ENCODE peak calls at places on chromosomes 12 and 14, in six cellular contexts. One of them, this sample, is unnamed.

GRCh38 chr12:104456950-104457745 is 400 bp downstream of the CHST11 start:
- DNase-seq in H1: peak; percentile 80
- DNase-seq in IMR-90: peak; percentile 61
- DNase-seq in mesenchymal stem cell: peak; percentile 81
- DNase-seq in mesendoderm: peak; percentile 87
- DNase-seq in H9: peak; percentile 71
- DNase-seq in this sample: peak; percentile 67

GRCh38 chr14:81525129-81525528 is 8.5 kb downstream of the SEL1L start:
- DNase-seq in H1: no peak
- DNase-seq in IMR-90: no peak
- DNase-seq in mesenchymal stem cell: no peak
- DNase-seq in mesendoderm: no peak
- DNase-seq in H9: no peak
- DNase-seq in this sample: no peak

GRCh38 chr12:124545508-124546418 is 21.6 kb downstream of the NCOR2 start:
- DNase-seq in H1: no peak
- DNase-seq in IMR-90: peak; percentile 43
- DNase-seq in mesenchymal stem cell: peak; percentile 98
- DNase-seq in mesendoderm: no peak
- DNase-seq in H9: no peak
- DNase-seq in this sample: no peak

GRCh38 chr14:99968156-99968920 is 96.9 kb upstream of the EVL start:
- DNase-seq in H1: no peak
- DNase-seq in IMR-90: peak; percentile 92
- DNase-seq in mesenchymal stem cell: peak; percentile 65
- DNase-seq in mesendoderm: no peak
- DNase-seq in H9: no peak
- DNase-seq in this sample: no peak

GRCh38 chr12:116015525-116015924 is 262.0 kb downstream of the MED13L start:
- DNase-seq in H1: no peak
- DNase-seq in IMR-90: peak; percentile 68
- DNase-seq in mesenchymal stem cell: peak; percentile 77
- DNase-seq in mesendoderm: peak; percentile 33
- DNase-seq in H9: no peak
- DNase-seq in this sample: no peak

GRCh38 chr12:5094550-5094949 is 50.9 kb downstream of the KCNA5 start:
- DNase-seq in H1: no peak
- DNase-seq in IMR-90: peak; percentile 29
- DNase-seq in mesenchymal stem cell: no peak
- DNase-seq in mesendoderm: peak; percentile 79
- DNase-seq in H9: no peak
- DNase-seq in this sample: no peak

GRCh38 chr12:80400591-80400991 is 43.4 kb upstream of the PTPRQ start:
- DNase-seq in H1: peak; percentile 52
- DNase-seq in IMR-90: no peak
- DNase-seq in mesenchymal stem cell: no peak
- DNase-seq in mesendoderm: peak; percentile 10
- DNase-seq in H9: peak; percentile 64
- DNase-seq in this sample: no peak

GRCh38 chr12:128111951-128112350 is 155.0 kb upstream of the TMEM132C start:
- DNase-seq in H1: no peak
- DNase-seq in IMR-90: no peak
- DNase-seq in mesenchymal stem cell: no peak
- DNase-seq in mesendoderm: peak; percentile 71
- DNase-seq in H9: peak; percentile 75
- DNase-seq in this sample: no peak

GRCh38 chr12:49188916-49189367 is at the start of gene TUBA1A:
- DNase-seq in H1: peak; percentile 89
- DNase-seq in IMR-90: peak; percentile 100
- DNase-seq in mesenchymal stem cell: peak; percentile 100
- DNase-seq in mesendoderm: peak; percentile 100
- DNase-seq in H9: peak; percentile 100
- DNase-seq in this sample: peak; percentile 97

GRCh38 chr12:40515041-40515825 is 177.0 kb upstream of the CNTN1 start:
- DNase-seq in H1: no peak
- DNase-seq in IMR-90: no peak
- DNase-seq in mesenchymal stem cell: no peak
- DNase-seq in mesendoderm: no peak
- DNase-seq in H9: no peak
- DNase-seq in this sample: no peak

GRCh38 chr14:73792476-73792875 is 59.2 kb upstream of the PTGR2 start:
- DNase-seq in H1: no peak
- DNase-seq in IMR-90: no peak
- DNase-seq in mesenchymal stem cell: no peak
- DNase-seq in mesendoderm: peak; percentile 26
- DNase-seq in H9: no peak
- DNase-seq in this sample: no peak

GRCh38 chr14:71852201-71852600 is 80.0 kb upstream of the RGS6 start:
- DNase-seq in H1: no peak
- DNase-seq in IMR-90: no peak
- DNase-seq in mesenchymal stem cell: peak; percentile 28
- DNase-seq in mesendoderm: peak; percentile 82
- DNase-seq in H9: no peak
- DNase-seq in this sample: peak; percentile 3

GRCh38 chr14:20569066-20569465 is 8.2 kb upstream of the RNASE9 start:
- DNase-seq in H1: no peak
- DNase-seq in IMR-90: no peak
- DNase-seq in mesenchymal stem cell: no peak
- DNase-seq in mesendoderm: no peak
- DNase-seq in H9: no peak
- DNase-seq in this sample: no peak

GRCh38 chr14:98227000-98227726 is 1044.8 kb downstream of the BCL11B start:
- DNase-seq in H1: no peak
- DNase-seq in IMR-90: no peak
- DNase-seq in mesenchymal stem cell: no peak
- DNase-seq in mesendoderm: no peak
- DNase-seq in H9: no peak
- DNase-seq in this sample: no peak

GRCh38 chr14:54207075-54207474 is 189.7 kb upstream of the CDKN3 start:
- DNase-seq in H1: no peak
- DNase-seq in IMR-90: peak; percentile 42
- DNase-seq in mesenchymal stem cell: peak; percentile 30
- DNase-seq in mesendoderm: no peak
- DNase-seq in H9: no peak
- DNase-seq in this sample: no peak

GRCh38 chr12:131869871-131870418 is 24.5 kb upstream of the ULK1 start:
- DNase-seq in H1: no peak
- DNase-seq in IMR-90: peak; percentile 62
- DNase-seq in mesenchymal stem cell: peak; percentile 81
- DNase-seq in mesendoderm: peak; percentile 75
- DNase-seq in H9: no peak
- DNase-seq in this sample: no peak

GRCh38 chr14:84646791-84647500 is 883.0 kb upstream of the FLRT2 start:
- DNase-seq in H1: no peak
- DNase-seq in IMR-90: peak; percentile 11
- DNase-seq in mesenchymal stem cell: peak; percentile 50
- DNase-seq in mesendoderm: no peak
- DNase-seq in H9: no peak
- DNase-seq in this sample: no peak

GRCh38 chr12:9066183-9066623 is 49.5 kb downstream of the A2M start:
- DNase-seq in H1: no peak
- DNase-seq in IMR-90: no peak
- DNase-seq in mesenchymal stem cell: no peak
- DNase-seq in mesendoderm: no peak
- DNase-seq in H9: no peak
- DNase-seq in this sample: no peak

GRCh38 chr12:4978737-4979136 is 64.9 kb upstream of the KCNA5 start:
- DNase-seq in H1: no peak
- DNase-seq in IMR-90: no peak
- DNase-seq in mesenchymal stem cell: no peak
- DNase-seq in mesendoderm: no peak
- DNase-seq in H9: peak; percentile 57
- DNase-seq in this sample: no peak

GRCh38 chr14:56587701-56588100 is 8.1 kb downstream of the TMEM260 start:
- DNase-seq in H1: no peak
- DNase-seq in IMR-90: no peak
- DNase-seq in mesenchymal stem cell: no peak
- DNase-seq in mesendoderm: no peak
- DNase-seq in H9: no peak
- DNase-seq in this sample: no peak

GRCh38 chr14:56585461-56586084 is 6.0 kb downstream of the TMEM260 start:
- DNase-seq in H1: no peak
- DNase-seq in IMR-90: no peak
- DNase-seq in mesenchymal stem cell: no peak
- DNase-seq in mesendoderm: no peak
- DNase-seq in H9: no peak
- DNase-seq in this sample: no peak

GRCh38 chr14:56594428-56594827 is 14.8 kb downstream of the TMEM260 start:
- DNase-seq in H1: no peak
- DNase-seq in IMR-90: no peak
- DNase-seq in mesenchymal stem cell: no peak
- DNase-seq in mesendoderm: no peak
- DNase-seq in H9: no peak
- DNase-seq in this sample: no peak

GRCh38 chr14:56592746-56593544 is 13.3 kb downstream of the TMEM260 start:
- DNase-seq in H1: no peak
- DNase-seq in IMR-90: no peak
- DNase-seq in mesenchymal stem cell: no peak
- DNase-seq in mesendoderm: no peak
- DNase-seq in H9: no peak
- DNase-seq in this sample: no peak

DNA sequence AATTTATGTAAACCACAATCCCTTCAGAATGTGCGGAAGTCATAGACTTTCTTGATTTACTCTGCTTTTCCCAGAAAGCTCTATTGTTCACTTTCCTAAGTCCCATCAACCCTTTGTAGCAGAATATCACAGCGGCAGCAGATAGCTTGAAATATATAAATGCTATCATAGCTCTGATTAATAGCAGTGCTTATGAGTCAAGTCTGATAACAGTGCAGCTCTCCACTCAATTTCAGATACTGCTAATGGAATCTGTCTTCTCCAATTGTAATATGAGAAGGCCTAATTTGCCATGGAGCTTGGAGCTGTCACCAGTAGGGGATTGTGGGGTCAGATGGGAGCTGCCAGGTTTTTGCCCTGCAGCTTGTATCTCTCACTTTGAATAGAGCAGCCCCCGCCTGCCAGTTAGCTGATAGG is 10.9 kb downstream of the TMEM260 start:
- DNase-seq in H1: no peak
- DNase-seq in IMR-90: no peak
- DNase-seq in mesenchymal stem cell: no peak
- DNase-seq in mesendoderm: peak; percentile 79
- DNase-seq in H9: peak; percentile 32
- DNase-seq in this sample: peak; percentile 42
- H2BK15ac ChIP-seq in H1: no peak overlapping the region
- H2BK15ac ChIP-seq in IMR-90: no peak overlapping the region
- H2BK15ac ChIP-seq in mesenchymal stem cell: no peak overlapping the region
- H2BK15ac ChIP-seq in mesendoderm: no peak overlapping the region
- H2BK15ac ChIP-seq in H9: no peak overlapping the region
- H2BK15ac ChIP-seq in this sample: no peak overlapping the region

GRCh38 chr12:114665411-114666181 is 18.4 kb downstream of the TBX3 start:
- DNase-seq in H1: peak; percentile 70
- DNase-seq in IMR-90: no peak
- DNase-seq in mesenchymal stem cell: peak; percentile 31
- DNase-seq in mesendoderm: peak; percentile 50
- DNase-seq in H9: peak; percentile 70
- DNase-seq in this sample: no peak

GRCh38 chr12:114667669-114668150 is 16.3 kb downstream of the TBX3 start:
- DNase-seq in H1: no peak
- DNase-seq in IMR-90: no peak
- DNase-seq in mesenchymal stem cell: no peak
- DNase-seq in mesendoderm: no peak
- DNase-seq in H9: no peak
- DNase-seq in this sample: no peak

GRCh38 chr12:114668151-114668891 is 15.7 kb downstream of the TBX3 start:
- DNase-seq in H1: peak; percentile 82
- DNase-seq in IMR-90: peak; percentile 84
- DNase-seq in mesenchymal stem cell: peak; percentile 86
- DNase-seq in mesendoderm: peak; percentile 97
- DNase-seq in H9: peak; percentile 95
- DNase-seq in this sample: no peak

GRCh38 chr12:114668905-114669304 is 15.1 kb downstream of the TBX3 start:
- DNase-seq in H1: no peak
- DNase-seq in IMR-90: no peak
- DNase-seq in mesenchymal stem cell: no peak
- DNase-seq in mesendoderm: peak; percentile 86
- DNase-seq in H9: no peak
- DNase-seq in this sample: peak; percentile 1

GRCh38 chr12:114666746-114667668 is 17.0 kb downstream of the TBX3 start:
- DNase-seq in H1: peak; percentile 72
- DNase-seq in IMR-90: no peak
- DNase-seq in mesenchymal stem cell: peak; percentile 42
- DNase-seq in mesendoderm: no peak
- DNase-seq in H9: peak; percentile 63
- DNase-seq in this sample: no peak
- H3K9ac ChIP-seq in H1: no peak overlapping the region
- H3K9ac ChIP-seq in IMR-90: no peak overlapping the region
- H3K9ac ChIP-seq in mesenchymal stem cell: peak overlapping the region; percentile 87
- H3K9ac ChIP-seq in mesendoderm: peak overlapping the region; percentile 39
- H3K9ac ChIP-seq in H9: no peak overlapping the region
- H3K9ac ChIP-seq in this sample: no peak overlapping the region

DNA sequence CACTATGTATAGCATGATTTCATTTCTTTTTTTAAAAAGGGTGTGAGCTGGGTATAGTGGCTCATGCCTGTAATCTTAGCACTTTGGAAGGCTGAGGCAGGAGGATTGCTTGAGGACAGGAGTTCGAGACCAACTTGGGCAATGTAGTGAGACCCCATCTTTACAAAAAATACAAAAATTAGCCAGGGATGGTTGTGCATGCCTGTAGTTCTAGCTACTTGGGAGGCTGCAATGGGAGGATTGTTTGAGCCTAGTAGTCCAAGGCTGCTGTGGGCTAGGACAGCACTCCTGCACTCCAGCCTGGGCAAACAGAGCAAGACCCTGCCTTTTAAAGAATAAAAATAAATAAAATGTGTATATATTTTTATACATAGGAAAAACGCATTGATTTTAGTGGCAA is 43.0 kb downstream of the DIP2B start:
- DNase-seq in H1: no peak
- DNase-seq in IMR-90: no peak
- DNase-seq in mesenchymal stem cell: no peak
- DNase-seq in mesendoderm: no peak
- DNase-seq in H9: no peak
- DNase-seq in this sample: no peak
- H2BK15ac ChIP-seq in H1: no peak overlapping the region
- H2BK15ac ChIP-seq in IMR-90: no peak overlapping the region
- H2BK15ac ChIP-seq in mesenchymal stem cell: no peak overlapping the region
- H2BK15ac ChIP-seq in mesendoderm: no peak overlapping the region
- H2BK15ac ChIP-seq in H9: no peak overlapping the region
- H2BK15ac ChIP-seq in this sample: no peak overlapping the region

GRCh38 chr14:37610945-37611523 is 15.6 kb downstream of the TTC6 start:
- DNase-seq in H1: no peak
- DNase-seq in IMR-90: no peak
- DNase-seq in mesenchymal stem cell: no peak
- DNase-seq in mesendoderm: no peak
- DNase-seq in H9: no peak
- DNase-seq in this sample: no peak

GRCh38 chr14:37618498-37619041 is 23.1 kb downstream of the TTC6 start:
- DNase-seq in H1: no peak
- DNase-seq in IMR-90: no peak
- DNase-seq in mesenchymal stem cell: no peak
- DNase-seq in mesendoderm: no peak
- DNase-seq in H9: no peak
- DNase-seq in this sample: no peak

GRCh38 chr14:37617864-37618365 is 22.5 kb downstream of the TTC6 start:
- DNase-seq in H1: no peak
- DNase-seq in IMR-90: no peak
- DNase-seq in mesenchymal stem cell: no peak
- DNase-seq in mesendoderm: no peak
- DNase-seq in H9: no peak
- DNase-seq in this sample: no peak

GRCh38 chr14:37616853-37617252 is 21.4 kb downstream of the TTC6 start:
- DNase-seq in H1: no peak
- DNase-seq in IMR-90: no peak
- DNase-seq in mesenchymal stem cell: no peak
- DNase-seq in mesendoderm: no peak
- DNase-seq in H9: no peak
- DNase-seq in this sample: no peak

GRCh38 chr14:37615582-37616289 is 20.3 kb downstream of the TTC6 start:
- DNase-seq in H1: no peak
- DNase-seq in IMR-90: no peak
- DNase-seq in mesenchymal stem cell: no peak
- DNase-seq in mesendoderm: no peak
- DNase-seq in H9: no peak
- DNase-seq in this sample: no peak
- H3K9ac ChIP-seq in H1: no peak overlapping the region
- H3K9ac ChIP-seq in IMR-90: no peak overlapping the region
- H3K9ac ChIP-seq in mesenchymal stem cell: no peak overlapping the region
- H3K9ac ChIP-seq in mesendoderm: no peak overlapping the region
- H3K9ac ChIP-seq in H9: no peak overlapping the region
- H3K9ac ChIP-seq in this sample: no peak overlapping the region

This sample was measured in neuronal stem cell.